ENCODE peak calls at places on chromosomes 13 and 19, in six cellular contexts. D is DMS79; L is AG09309; W is tibial nerve; O is naive thymus-derived CD8-positive, alpha-beta T cell; R is islet precursor cell. X is an unnamed sample.

GRCh38 chr19:46367434-46367833 is 20.5 kb downstream of the PPP5C start:
- DNase-seq in R (peak), D (no peak), W (no peak), L (no peak), O (no peak), X (no peak)

GRCh38 chr13:103539265-103539664 is 473.0 kb upstream of the SLC10A2 start:
- DNase-seq in O (no peak), W (no peak), L (no peak), D (peak), R (peak), X (no peak)

GRCh38 chr19:50688766-50689165 is 30.8 kb downstream of the SHANK1 start:
- DNase-seq in R (no peak), L (no peak), W (no peak), O (no peak), D (no peak), X (no peak)

GRCh38 chr13:57036290-57036689 is 104.4 kb upstream of the PRR20A start:
- DNase-seq in R (no peak), L (no peak), D (no peak), W (no peak), O (no peak), X (no peak)

GRCh38 chr13:71852082-71852481 is 14.9 kb downstream of the DACH1 start:
- DNase-seq in O (no peak), L (no peak), D (no peak), R (no peak), W (no peak), X (no peak)

GRCh38 chr13:44653261-44653660 is 77.1 kb upstream of the TSC22D1 start:
- DNase-seq in O (no peak), W (no peak), D (no peak), R (no peak), L (no peak), X (no peak)

GRCh38 chr19:21052902-21053301 is 29.1 kb upstream of the ZNF714 start:
- DNase-seq in D (no peak), L (no peak), R (no peak), O (no peak), W (no peak), X (no peak)

GRCh38 chr19:10603084-10603872 is 16.2 kb upstream of the AP1M2 start:
- DNase-seq in L (no peak), R (no peak), O (peak), W (no peak), D (no peak), X (peak)

GRCh38 chr19:41299755-41300089 is 10.2 kb upstream of the CCDC97 start:
- DNase-seq in R (no peak), L (no peak), O (peak), D (peak), W (peak), X (no peak)

GRCh38 chr19:1313695-1314613 is 28.3 kb downstream of the EFNA2 start:
- DNase-seq in O (no peak), W (no peak), R (no peak), L (no peak), D (no peak), X (no peak)

GRCh38 chr19:41872775-41873647 is 4.1 kb upstream of the CD79A start:
- DNase-seq in R (peak), O (peak), W (no peak), L (no peak), D (no peak), X (peak)

GRCh38 chr19:17797397-17798201 is 2.7 kb downstream of the B3GNT3 start:
- DNase-seq in L (no peak), R (no peak), D (no peak), O (no peak), W (no peak), X (no peak)

GRCh38 chr13:24180743-24181384 is 20.3 kb downstream of the SPATA13 start:
- DNase-seq in L (no peak), O (no peak), D (no peak), R (no peak), W (no peak), X (no peak)

GRCh38 chr19:58361900-58362271 is 665 bp downstream of the ZNF497 start:
- DNase-seq in D (peak), R (no peak), O (no peak), W (no peak), L (no peak), X (no peak)

GRCh38 chr13:27744861-27745260 is 47.4 kb upstream of the GSX1 start:
- DNase-seq in O (no peak), W (no peak), D (no peak), R (no peak), L (no peak), X (peak)

GRCh38 chr19:33404506-33404905 is 31.0 kb downstream of the CEBPG start:
- DNase-seq in R (no peak), O (no peak), W (no peak), L (no peak), D (no peak), X (no peak)

GRCh38 chr13:95438297-95438696 is 114.2 kb upstream of the CLDN10 start:
- DNase-seq in D (no peak), O (no peak), W (no peak), R (peak), L (no peak), X (peak)

GRCh38 chr19:45901432-45901903 is 945 bp downstream of the MYPOP start:
- DNase-seq in W (no peak), L (no peak), D (no peak), O (peak), R (no peak), X (peak)

GRCh38 chr19:53424968-53425597 is 6.7 kb upstream of the ZNF761 start:
- DNase-seq in L (peak), D (no peak), W (peak), R (peak), O (peak), X (peak)

GRCh38 chr19:55255618-55256423 is 3.0 kb downstream of the PPP6R1 start:
- DNase-seq in L (no peak), W (no peak), D (peak), R (no peak), O (peak), X (no peak)

GRCh38 chr13:50081899-50082425 is 66.7 kb downstream of the KCNRG start:
- DNase-seq in R (peak), W (peak), L (peak), D (peak), O (peak), X (peak)

GRCh38 chr13:40355126-40355719 is 311.2 kb downstream of the FOXO1 start:
- DNase-seq in D (no peak), O (no peak), L (no peak), R (no peak), W (no peak), X (peak)